ENCODE peak calls at places on chromosomes 2 and 18, in seven cellular contexts. D is epithelial cell of esophagus; K is Peyer's patch; Z is activated T-cell treated with anti-CD3 and anti-CD28 coated beads, Interleukin-2, amount 50 U/mL, for 4 hours; L is activated naive CD4-positive, alpha-beta T cell; F is HFFc6; B is prostate gland. I is an unnamed sample.

GRCh38 chr2:3418766-3419165 is 39.3 kb downstream of the TRAPPC12 start:
- DNase-seq in F (no peak), L (no peak), K (no peak), D (no peak), Z (no peak), B (no peak), I (no peak)

GRCh38 chr2:203786912-203787311 is 80.5 kb downstream of the CD28 start:
- DNase-seq in B (no peak), Z (no peak), L (no peak), K (no peak), D (no peak), F (no peak), I (no peak)

GRCh38 chr2:168210898-168211570 is 36.4 kb downstream of the STK39 start:
- DNase-seq in L (no peak), K (no peak), Z (no peak), F (peak; percentile 91), B (peak; percentile 25), D (peak; percentile 95), I (no peak)

GRCh38 chr2:119809329-119810038 is 49.8 kb downstream of the PTPN4 start:
- DNase-seq in K (no peak), D (peak; percentile 43), Z (no peak), B (no peak), L (no peak), F (peak; percentile 54), I (no peak)

GRCh38 chr2:158056875-158057274 is 44.8 kb upstream of the UPP2 start:
- DNase-seq in L (no peak), Z (no peak), F (no peak), B (no peak), K (no peak), D (no peak), I (no peak)

GRCh38 chr2:11073251-11073650 is 82.0 kb upstream of the SLC66A3 start:
- DNase-seq in K (no peak), Z (no peak), L (no peak), F (no peak), D (peak; percentile 21), B (no peak), I (no peak)

GRCh38 chr2:19488009-19488691 is 129.7 kb upstream of the OSR1 start:
- DNase-seq in Z (no peak), B (no peak), F (peak; percentile 41), K (no peak), L (no peak), D (peak; percentile 95), I (no peak)

GRCh38 chr18:79062806-79063205 is 6.4 kb upstream of the ATP9B start:
- DNase-seq in L (no peak), B (peak; percentile 91), D (peak; percentile 97), K (no peak), Z (no peak), F (no peak), I (no peak)

GRCh38 chr18:79380816-79381806 is 14.6 kb upstream of the NFATC1 start:
- DNase-seq in D (peak; percentile 46), F (peak; percentile 20), K (peak; percentile 85), Z (peak; percentile 75), B (peak; percentile 52), L (peak; percentile 49), I (peak; percentile 65)

GRCh38 chr2:98585386-98585785 is 22.9 kb downstream of the COA5 start:
- DNase-seq in L (no peak), D (no peak), F (no peak), B (no peak), K (no peak), Z (no peak), I (no peak)

GRCh38 chr2:201158111-201158929 is 24.6 kb upstream of the CASP10 start:
- DNase-seq in L (peak; percentile 4), K (peak; percentile 86), B (peak; percentile 61), F (peak; percentile 73), D (peak; percentile 80), Z (peak; percentile 39), I (peak; percentile 46)

GRCh38 chr2:145488571-145488970 is 968.7 kb upstream of the ZEB2 start:
- DNase-seq in Z (no peak), D (no peak), L (no peak), K (no peak), B (no peak), F (no peak), I (no peak)

GRCh38 chr2:133710613-133711012 is 142.3 kb upstream of the NCKAP5 start:
- DNase-seq in K (no peak), F (peak; percentile 52), L (no peak), Z (no peak), D (peak; percentile 64), B (no peak), I (no peak)

GRCh38 chr2:73089270-73090030 is 17.9 kb upstream of the SFXN5 start:
- DNase-seq in K (no peak), D (peak; percentile 99), Z (no peak), L (no peak), B (no peak), F (peak; percentile 100), I (no peak)

GRCh38 chr2:11123856-11124759 is 31.2 kb upstream of the SLC66A3 start:
- DNase-seq in B (peak; percentile 47), D (peak; percentile 69), K (peak; percentile 81), L (peak; percentile 23), Z (peak; percentile 44), F (peak; percentile 41), I (peak; percentile 45)

GRCh38 chr2:231197741-231198290 is 615 bp upstream of the ARMC9 start:
- DNase-seq in B (no peak), D (no peak), F (no peak), Z (no peak), L (no peak), K (no peak), I (no peak)

GRCh38 chr2:207224814-207225482 is 59.2 kb upstream of the KLF7 start:
- DNase-seq in B (no peak), F (no peak), D (no peak), Z (no peak), K (no peak), L (no peak), I (no peak)

GRCh38 chr18:5542393-5543035 is 1.3 kb downstream of the EPB41L3 start:
- DNase-seq in F (no peak), Z (no peak), L (no peak), B (no peak), K (no peak), D (no peak), I (no peak)

GRCh38 chr18:55228191-55228590 is 268.9 kb upstream of the CCDC68 start:
- DNase-seq in L (no peak), B (no peak), Z (no peak), K (no peak), F (peak; percentile 48), D (no peak), I (no peak)

GRCh38 chr2:85445316-85446295 is 27.1 kb downstream of the SH2D6 start:
- DNase-seq in L (no peak), F (peak; percentile 33), D (peak; percentile 49), Z (no peak), B (no peak), K (no peak), I (no peak)

GRCh38 chr2:240915526-240916335 is 9.6 kb downstream of the CROCC2 start:
- DNase-seq in L (no peak), K (no peak), B (no peak), F (no peak), D (no peak), Z (no peak), I (no peak)

GRCh38 chr2:1864981-1865421 is 120.7 kb upstream of the PXDN start:
- DNase-seq in Z (no peak), D (no peak), L (no peak), K (no peak), B (no peak), F (no peak), I (no peak)

GRCh38 chr18:24910217-24910616 is 441.7 kb downstream of the ZNF521 start:
- DNase-seq in B (no peak), F (no peak), L (no peak), Z (no peak), K (no peak), D (no peak), I (no peak)

GRCh38 chr2:106886916-106887758 is 1.2 kb upstream of the ST6GAL2 start:
- DNase-seq in K (no peak), F (no peak), D (peak; percentile 47), L (no peak), B (peak; percentile 46), Z (no peak), I (no peak)

GRCh38 chr2:55090702-55091101 is 40.5 kb upstream of the RTN4 start:
- DNase-seq in L (no peak), B (no peak), F (peak; percentile 35), Z (no peak), K (no peak), D (peak; percentile 60), I (no peak)

GRCh38 chr2:146916914-146917313 is 927.9 kb upstream of the ACVR2A start:
- DNase-seq in D (peak; percentile 67), F (no peak), K (no peak), Z (no peak), L (no peak), B (peak; percentile 58), I (no peak)

GRCh38 chr18:9333441-9334350 is 877 bp upstream of the TWSG1 start:
- DNase-seq in K (peak; percentile 54), B (peak; percentile 17), Z (peak; percentile 19), F (no peak), L (no peak), D (no peak), I (peak; percentile 5)

GRCh38 chr18:22998336-22998735 is 65.2 kb downstream of the RBBP8 start:
- DNase-seq in F (no peak), D (no peak), K (no peak), L (no peak), Z (no peak), B (no peak), I (no peak)

I was measured in effector CD4-positive, alpha-beta T cell.